ENCODE peak calls at places on chromosomes 2 and 18, in seven cellular contexts. M is GM23338, E is heart left ventricle, Q is GF-D8, T is A549, A is progenitor cell of endocrine pancreas, G is NCI-H2107. Y is an unnamed sample.

GRCh38 chr2:30683240-30683956 is 123.8 kb downstream of the CAPN13 start:
- DNase-seq in M (no peak), G (no peak), A (no peak), Q (no peak), E (no peak), T (no peak), Y (no peak)

GRCh38 chr2:236608710-236609109 is 39.1 kb downstream of the ACKR3 start:
- DNase-seq in G (no peak), Q (no peak), T (no peak), A (no peak), E (no peak), M (no peak), Y (no peak)

GRCh38 chr2:240245706-240246105 is 105.2 kb upstream of the OTOS start:
- DNase-seq in A (no peak), M (no peak), E (peak), T (no peak), G (no peak), Q (no peak), Y (peak)

GRCh38 chr18:46751882-46752281 is 5.0 kb downstream of the ST8SIA5 start:
- DNase-seq in G (no peak), Q (no peak), M (no peak), E (no peak), A (no peak), T (no peak), Y (no peak)

GRCh38 chr18:79457239-79457638 is 61.5 kb downstream of the NFATC1 start:
- DNase-seq in T (no peak), E (no peak), M (no peak), Q (no peak), G (no peak), A (no peak), Y (no peak)

GRCh38 chr2:38214209-38214717 is 138.3 kb upstream of the CYP1B1 start:
- DNase-seq in Q (no peak), G (no peak), M (no peak), A (no peak), E (no peak), T (no peak), Y (no peak)

GRCh38 chr2:12514168-12514567 is 202.6 kb upstream of the TRIB2 start:
- DNase-seq in G (no peak), A (no peak), M (no peak), T (no peak), E (no peak), Q (no peak), Y (no peak)

GRCh38 chr2:240791821-240792657 is 28.0 kb downstream of the KIF1A start:
- DNase-seq in E (peak), M (no peak), Q (no peak), G (no peak), T (no peak), A (no peak), Y (no peak)

GRCh38 chr2:129619471-129619870 is 360.0 kb upstream of the RAB6C start:
- DNase-seq in E (no peak), M (peak), T (no peak), G (peak), Q (no peak), A (no peak), Y (no peak)

GRCh38 chr2:73997813-73998212 is 13.1 kb downstream of the TET3 start:
- DNase-seq in E (no peak), G (no peak), A (no peak), T (no peak), M (peak), Q (no peak), Y (no peak)

GRCh38 chr2:37802899-37803379 is 122.1 kb upstream of the RMDN2 start:
- DNase-seq in G (no peak), E (no peak), Q (no peak), A (no peak), T (peak), M (no peak), Y (peak)

GRCh38 chr18:60277855-60278480 is 94.6 kb downstream of the MC4R start:
- DNase-seq in E (no peak), A (no peak), T (no peak), Q (no peak), M (no peak), G (no peak), Y (no peak)

GRCh38 chr2:132669854-132670103 is 226 bp downstream of the LYPD1 start:
- DNase-seq in A (peak), G (no peak), T (peak), Q (no peak), M (peak), E (no peak), Y (no peak)

GRCh38 chr2:201858781-201859180 is 52.4 kb downstream of the CDK15 start:
- DNase-seq in E (no peak), T (no peak), G (no peak), A (peak), Q (no peak), M (peak), Y (peak)

GRCh38 chr2:227703961-227704360 is 13.9 kb downstream of the SLC19A3 start:
- DNase-seq in A (no peak), M (no peak), E (no peak), Q (no peak), G (no peak), T (no peak), Y (peak)

GRCh38 chr2:73418343-73418742 is 32.7 kb downstream of the ALMS1 start:
- DNase-seq in T (no peak), G (no peak), Q (no peak), A (no peak), E (peak), M (peak), Y (peak)

GRCh38 chr2:236985940-236986339 is 99.7 kb upstream of the COPS8 start:
- DNase-seq in T (no peak), E (no peak), A (no peak), G (no peak), M (no peak), Q (no peak), Y (no peak)

GRCh38 chr2:241183221-241183620 is 5.3 kb upstream of the ANO7 start:
- DNase-seq in A (no peak), G (no peak), E (no peak), M (no peak), T (no peak), Q (no peak), Y (no peak)

GRCh38 chr2:10269291-10269690 is 33.4 kb upstream of the HPCAL1 start:
- DNase-seq in Q (no peak), M (no peak), T (no peak), A (no peak), E (no peak), G (no peak), Y (no peak)

Y was measured in fibroblast of mammary gland.